ENCODE peak calls at places on chromosome 13, in ten cellular contexts. J is ovary; A is NT2/D1; K is CD8-positive, alpha-beta T cell; U is adrenal gland; P is Peyer's patch; O is HAP-1; B is SK-N-SH; G is naive thymus-derived CD4-positive, alpha-beta T cell; Z is left lung. X is an unnamed sample.

GRCh38 chr13:41675306-41675705 is 218.0 kb downstream of the RGCC start:
- DNase-seq in A (no peak), J (no peak), O (no peak), Z (no peak), K (no peak), B (no peak), U (no peak), P (no peak), G (no peak), X (no peak)

GRCh38 chr13:83450586-83450985 is 431.7 kb downstream of the SLITRK1 start:
- DNase-seq in Z (no peak), K (no peak), G (no peak), B (no peak), P (no peak), A (peak; percentile 3), U (no peak), O (no peak), J (no peak), X (no peak)

GRCh38 chr13:98285852-98286594 is 109.0 kb upstream of the RNF113B start:
- DNase-seq in B (no peak), K (no peak), J (no peak), A (no peak), P (no peak), U (no peak), Z (no peak), O (no peak), G (no peak), X (peak; percentile 56)

GRCh38 chr13:27942972-27943371 is 23.2 kb downstream of the PDX1 start:
- DNase-seq in U (no peak), K (no peak), Z (no peak), O (no peak), P (no peak), A (no peak), G (no peak), J (no peak), B (no peak), X (no peak)

GRCh38 chr13:113832204-113832603 is 31.7 kb downstream of the GAS6 start:
- DNase-seq in A (no peak), O (no peak), G (no peak), Z (peak; percentile 77), B (no peak), P (no peak), U (no peak), K (no peak), J (no peak), X (no peak)

GRCh38 chr13:30892966-30893365 is 13.1 kb upstream of the MEDAG start:
- DNase-seq in U (peak; percentile 43), G (no peak), B (no peak), O (peak; percentile 75), Z (no peak), K (no peak), J (no peak), A (no peak), P (no peak), X (peak; percentile 65)

GRCh38 chr13:99159331-99160061 is 41.2 kb upstream of the UBAC2 start:
- DNase-seq in O (no peak), A (no peak), Z (no peak), G (no peak), B (no peak), U (no peak), P (no peak), J (no peak), K (no peak), X (no peak)

GRCh38 chr13:73228546-73228945 is 169.7 kb downstream of the KLF5 start:
- DNase-seq in Z (no peak), G (peak; percentile 31), O (no peak), U (no peak), P (no peak), K (no peak), B (no peak), A (no peak), J (no peak), X (no peak)

GRCh38 chr13:40388617-40389016 is 277.8 kb downstream of the FOXO1 start:
- DNase-seq in G (peak; percentile 78), U (peak; percentile 25), A (no peak), J (no peak), P (peak; percentile 88), K (peak; percentile 89), Z (no peak), B (no peak), O (no peak), X (no peak)

GRCh38 chr13:67296511-67296910 is 66.4 kb upstream of the PCDH9 start:
- DNase-seq in J (no peak), U (no peak), O (no peak), B (no peak), G (no peak), P (no peak), K (no peak), Z (no peak), A (no peak), X (no peak)

GRCh38 chr13:32063622-32064233 is 32.2 kb downstream of the FRY start:
- DNase-seq in Z (no peak), O (no peak), J (no peak), B (no peak), U (no peak), G (no peak), K (no peak), A (no peak), P (no peak), X (no peak)

GRCh38 chr13:99356216-99357089 is 49.3 kb upstream of the GPR183 start:
- DNase-seq in J (peak; percentile 52), K (peak; percentile 75), U (peak; percentile 61), O (no peak), G (peak; percentile 91), B (no peak), Z (no peak), A (no peak), P (peak; percentile 72), X (no peak)

GRCh38 chr13:90416519-90416918 is 931.0 kb upstream of the MIR17HG start:
- DNase-seq in Z (no peak), G (no peak), K (no peak), B (no peak), A (no peak), J (no peak), P (no peak), O (no peak), U (no peak), X (no peak)

GRCh38 chr13:81480634-81481033 is 1139.7 kb upstream of the SPRY2 start:
- DNase-seq in P (no peak), Z (no peak), J (no peak), K (no peak), O (no peak), G (no peak), B (no peak), A (no peak), U (no peak), X (no peak)

GRCh38 chr13:37409756-37410155 is 188.8 kb downstream of the POSTN start:
- DNase-seq in P (no peak), O (no peak), A (no peak), B (no peak), Z (no peak), J (no peak), U (no peak), K (no peak), G (no peak), X (no peak)

GRCh38 chr13:112792511-112792910 is 102.7 kb downstream of the ATP11A start:
- DNase-seq in O (no peak), G (no peak), B (no peak), U (no peak), P (no peak), J (no peak), K (peak; percentile 32), A (no peak), Z (no peak), X (no peak)
- H3K4me1 ChIP-seq in O (no peaks in the 10 kb centered on the region), G (no peaks in the 10 kb centered on the region), B (no peaks in the 10 kb centered on the region), U (no peaks in the 10 kb centered on the region), P (no peaks in the 10 kb centered on the region), J (no peaks in the 10 kb centered on the region), K (no peaks in the 10 kb centered on the region), A (peaks cover 2% of the 10 kb centered on the region), Z (peaks cover 12% of the 10 kb centered on the region), X (no peaks in the 10 kb centered on the region)

DNA sequence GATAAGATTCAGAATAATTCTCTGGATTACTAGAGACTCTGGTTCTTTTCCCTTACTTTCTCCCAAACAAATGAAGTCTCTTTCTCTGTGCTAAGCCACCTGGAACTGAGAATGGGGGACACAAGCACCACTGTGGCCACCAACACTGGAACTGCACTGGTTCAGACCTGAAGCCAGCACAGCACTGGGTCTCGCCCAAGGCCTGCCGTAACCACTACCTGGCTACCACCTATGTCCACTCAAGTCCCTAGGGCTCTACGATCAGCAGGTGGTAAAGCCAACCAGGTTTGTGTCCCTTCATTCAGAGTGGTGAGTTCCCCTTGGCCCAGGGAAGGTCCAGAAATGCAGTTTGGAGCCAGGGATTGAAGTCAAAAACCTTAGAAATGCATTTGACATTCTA is 626.2 kb downstream of the DIAPH3 start:
- DNase-seq in J (no peak), P (no peak), G (no peak), B (no peak), A (no peak), Z (no peak), K (no peak), U (no peak), O (no peak), X (no peak)
- H3K4me3 ChIP-seq in J (no peak overlapping the region), P (no peak overlapping the region), G (no peak overlapping the region), B (no peak overlapping the region), A (no peak overlapping the region), Z (no peak overlapping the region), K (no peak overlapping the region), U (no peak overlapping the region), O (no peak overlapping the region), X (no peak overlapping the region)

DNA sequence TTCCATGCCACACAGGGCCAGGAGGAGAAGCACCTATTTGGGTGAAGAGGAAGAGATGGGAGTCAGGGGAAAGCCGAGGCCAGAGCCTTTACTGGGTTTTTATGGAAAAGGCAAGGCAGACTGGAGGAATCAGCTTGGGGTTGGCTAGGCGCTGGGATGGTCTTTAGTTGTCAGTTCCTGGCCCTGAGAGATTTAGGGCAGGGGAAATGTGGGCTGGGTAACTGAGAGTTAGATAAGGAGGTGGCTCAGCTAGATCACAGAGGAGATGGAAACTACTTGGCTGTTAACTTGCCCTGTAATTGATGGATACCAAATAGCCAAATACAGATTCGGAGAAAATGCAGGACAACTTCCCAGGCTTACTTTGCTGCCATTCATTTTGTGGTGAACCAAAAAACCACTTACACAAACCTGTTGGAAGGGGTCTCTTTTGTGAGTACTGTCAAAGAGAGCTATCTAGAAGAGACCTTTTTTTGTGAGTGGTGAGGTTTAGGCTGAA is 54.0 kb downstream of the LRCH1 start:
- DNase-seq in G (no peak), B (no peak), U (no peak), P (no peak), Z (no peak), J (no peak), O (no peak), K (no peak), A (no peak), X (no peak)
- H3K4me1 ChIP-seq in G (no peaks in the 10 kb centered on the region), B (peaks cover 8% of the 10 kb centered on the region), U (peaks cover 4% of the 10 kb centered on the region), P (no peaks in the 10 kb centered on the region), Z (peaks cover 65% of the 10 kb centered on the region), J (peaks cover 9% of the 10 kb centered on the region), O (peaks cover 9% of the 10 kb centered on the region), K (peaks cover 10% of the 10 kb centered on the region), A (no peaks in the 10 kb centered on the region), X (peaks cover 39% of the 10 kb centered on the region)

DNA sequence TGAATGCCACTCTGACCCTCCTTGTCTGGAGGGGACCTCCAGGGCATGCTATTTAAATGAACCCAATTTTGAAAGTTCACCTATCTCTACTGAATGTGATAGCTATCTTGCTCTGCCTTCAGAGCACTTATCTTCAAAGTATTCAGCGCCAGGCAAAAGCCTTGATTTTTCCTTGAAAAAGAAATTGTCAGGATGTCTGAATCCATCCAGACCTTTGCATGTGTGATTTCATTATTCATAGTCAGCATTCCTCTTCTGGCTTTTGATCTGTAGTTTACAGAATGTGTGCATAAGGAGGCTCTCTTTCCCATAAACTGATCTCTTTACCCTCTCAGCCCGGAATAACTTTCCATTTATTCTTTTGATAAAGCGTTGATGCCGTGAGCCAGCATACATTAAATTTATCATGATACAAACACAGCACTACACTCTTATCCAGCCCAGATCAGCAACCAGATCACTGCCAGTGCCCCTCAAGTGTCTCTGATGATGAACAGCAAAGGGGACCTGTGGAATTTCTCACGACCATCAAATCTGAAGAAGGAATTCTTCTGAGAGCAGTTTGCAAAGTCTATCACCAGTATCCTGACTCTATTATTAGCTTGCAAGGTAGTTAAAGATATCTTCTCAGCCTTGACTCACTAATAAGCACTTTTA is 130.8 kb downstream of the DNAJC15 start:
- DNase-seq in Z (no peak), P (no peak), O (no peak), U (no peak), K (no peak), A (no peak), G (no peak), B (no peak), J (no peak), X (no peak)
- H3K4me3 ChIP-seq in Z (no peak overlapping the region), P (no peak overlapping the region), O (no peak overlapping the region), U (no peak overlapping the region), K (no peak overlapping the region), A (no peak overlapping the region), G (no peak overlapping the region), B (no peak overlapping the region), J (no peak overlapping the region), X (no peak overlapping the region)

X was measured in BE2C.